ENCODE peak calls at places on chromosomes 2 and 18, in seven cellular contexts. Q, C, E, H, V, T and X are unnamed samples.

GRCh38 chr18:45874501-45875184 is 49.2 kb downstream of the SIGLEC15 start:
- DNase-seq in H (no peak), E (peak; percentile 37), C (no peak), Q (no peak), T (no peak), V (no peak), X (no peak)

GRCh38 chr2:240663791-240664190 is 18.9 kb downstream of the AQP12B start:
- DNase-seq in C (no peak), V (no peak), H (no peak), E (no peak), Q (no peak), T (no peak), X (no peak)

GRCh38 chr2:222904557-222905258 is 43.9 kb downstream of the ACSL3 start:
- DNase-seq in C (no peak), T (no peak), H (no peak), Q (no peak), V (no peak), E (no peak), X (no peak)

GRCh38 chr2:162221064-162221463 is 22.2 kb downstream of the FAP start:
- DNase-seq in C (peak; percentile 69), V (peak; percentile 65), E (peak; percentile 42), T (peak; percentile 60), Q (peak; percentile 74), H (no peak), X (peak; percentile 63)

GRCh38 chr2:168773719-168774521 is 28.5 kb upstream of the NOSTRIN start:
- DNase-seq in C (peak; percentile 51), Q (peak; percentile 25), T (peak; percentile 58), E (no peak), V (peak; percentile 15), H (no peak), X (peak; percentile 37)

GRCh38 chr2:218091743-218092142 is 22.7 kb downstream of the RUFY4 start:
- DNase-seq in H (no peak), V (no peak), E (no peak), T (no peak), Q (no peak), C (no peak), X (no peak)

GRCh38 chr2:241108271-241109209 is 6.5 kb upstream of the MTERF4 start:
- DNase-seq in H (no peak), V (no peak), C (no peak), T (no peak), Q (no peak), E (no peak), X (no peak)

GRCh38 chr2:202555354-202555753 is 79.4 kb upstream of the FAM117B start:
- DNase-seq in E (no peak), H (no peak), T (no peak), V (no peak), C (no peak), Q (no peak), X (no peak)

GRCh38 chr2:240133401-240133800 is 2.7 kb downstream of the COPS9 start:
- DNase-seq in V (no peak), Q (peak; percentile 9), C (no peak), E (no peak), T (no peak), H (no peak), X (no peak)

GRCh38 chr2:40041983-40042382 is 262.9 kb upstream of the THUMPD2 start:
- DNase-seq in H (no peak), Q (no peak), T (no peak), V (no peak), C (no peak), E (no peak), X (no peak)

GRCh38 chr18:55100817-55101457 is 141.7 kb upstream of the CCDC68 start:
- DNase-seq in Q (no peak), T (no peak), H (no peak), E (no peak), V (peak; percentile 35), C (no peak), X (no peak)

GRCh38 chr18:75230210-75231052 is 19.8 kb downstream of the TSHZ1 start:
- DNase-seq in C (no peak), Q (no peak), T (no peak), V (no peak), H (no peak), E (no peak), X (no peak)

GRCh38 chr2:37343537-37344434 is 644 bp upstream of the QPCT start:
- DNase-seq in V (no peak), Q (no peak), H (no peak), E (no peak), C (no peak), T (no peak), X (peak; percentile 39)

GRCh38 chr2:191165190-191165643 is 14.4 kb upstream of the STAT4 start:
- DNase-seq in T (peak; percentile 58), E (no peak), H (no peak), Q (no peak), V (peak; percentile 41), C (no peak), X (peak; percentile 50)

GRCh38 chr2:149858916-149859634 is 271.5 kb upstream of the MMADHC start:
- DNase-seq in V (no peak), T (no peak), C (no peak), H (no peak), Q (no peak), E (no peak), X (no peak)

GRCh38 chr2:171347591-171348032 is 86.2 kb downstream of the METTL8 start:
- DNase-seq in Q (no peak), V (peak; percentile 64), C (no peak), E (no peak), T (peak; percentile 8), H (no peak), X (no peak)

GRCh38 chr2:40227200-40227599 is 224.7 kb downstream of the SLC8A1 start:
- DNase-seq in E (no peak), V (no peak), T (no peak), Q (no peak), C (no peak), H (no peak), X (no peak)

GRCh38 chr2:154556146-154556545 is 142.3 kb upstream of the KCNJ3 start:
- DNase-seq in T (no peak), Q (no peak), C (no peak), H (no peak), E (no peak), V (no peak), X (no peak)

GRCh38 chr2:238370482-238371372 is 50.4 kb downstream of the TRAF3IP1 start:
- DNase-seq in T (peak; percentile 50), Q (peak; percentile 58), H (no peak), E (peak; percentile 32), V (peak; percentile 36), C (peak; percentile 43), X (peak; percentile 31)

GRCh38 chr2:201931475-201931874 is 102.2 kb upstream of the FZD7 start:
- DNase-seq in C (no peak), V (no peak), H (no peak), Q (no peak), T (no peak), E (no peak), X (no peak)

GRCh38 chr2:73254343-73255006 is 20.4 kb downstream of the CCT7 start:
- DNase-seq in C (no peak), T (no peak), V (peak; percentile 72), H (no peak), E (no peak), Q (no peak), X (no peak)

GRCh38 chr18:63314991-63315662 is 4.4 kb downstream of the BCL2 start:
- DNase-seq in C (no peak), Q (no peak), T (no peak), H (no peak), E (no peak), V (no peak), X (no peak)

GRCh38 chr2:133379159-133379558 is 189.1 kb downstream of the NCKAP5 start:
- DNase-seq in T (no peak), V (no peak), H (no peak), E (no peak), Q (no peak), C (no peak), X (no peak)

GRCh38 chr18:56035546-56035945 is 447.6 kb upstream of the TCF4 start:
- DNase-seq in V (no peak), C (no peak), H (no peak), T (no peak), E (no peak), Q (no peak), X (no peak)

GRCh38 chr2:60313470-60314172 is 239.8 kb downstream of the BCL11A start:
- DNase-seq in C (no peak), H (no peak), E (no peak), Q (no peak), V (no peak), T (no peak), X (no peak)

GRCh38 chr2:8094571-8094970 is 587.3 kb upstream of the ID2 start:
- DNase-seq in V (peak; percentile 79), T (no peak), H (no peak), C (no peak), Q (no peak), E (no peak), X (no peak)
- H3K4me3 ChIP-seq in V (no peak overlapping the region), T (no peak overlapping the region), H (no peak overlapping the region), C (no peak overlapping the region), Q (no peak overlapping the region), E (no peak overlapping the region), X (no peak overlapping the region)

GRCh38 chr2:179556425-179556824 is 291.8 kb upstream of the SESTD1 start:
- DNase-seq in C (no peak), E (no peak), H (no peak), V (peak; percentile 30), T (no peak), Q (no peak), X (peak; percentile 73)
- H3K4me1 ChIP-seq in C (no peaks in the 10 kb centered on the region), E (no peaks in the 10 kb centered on the region), H (no peaks in the 10 kb centered on the region), V (no peaks in the 10 kb centered on the region), T (no peaks in the 10 kb centered on the region), Q (no peaks in the 10 kb centered on the region), X (peaks cover 83% of the 10 kb centered on the region)

DNA sequence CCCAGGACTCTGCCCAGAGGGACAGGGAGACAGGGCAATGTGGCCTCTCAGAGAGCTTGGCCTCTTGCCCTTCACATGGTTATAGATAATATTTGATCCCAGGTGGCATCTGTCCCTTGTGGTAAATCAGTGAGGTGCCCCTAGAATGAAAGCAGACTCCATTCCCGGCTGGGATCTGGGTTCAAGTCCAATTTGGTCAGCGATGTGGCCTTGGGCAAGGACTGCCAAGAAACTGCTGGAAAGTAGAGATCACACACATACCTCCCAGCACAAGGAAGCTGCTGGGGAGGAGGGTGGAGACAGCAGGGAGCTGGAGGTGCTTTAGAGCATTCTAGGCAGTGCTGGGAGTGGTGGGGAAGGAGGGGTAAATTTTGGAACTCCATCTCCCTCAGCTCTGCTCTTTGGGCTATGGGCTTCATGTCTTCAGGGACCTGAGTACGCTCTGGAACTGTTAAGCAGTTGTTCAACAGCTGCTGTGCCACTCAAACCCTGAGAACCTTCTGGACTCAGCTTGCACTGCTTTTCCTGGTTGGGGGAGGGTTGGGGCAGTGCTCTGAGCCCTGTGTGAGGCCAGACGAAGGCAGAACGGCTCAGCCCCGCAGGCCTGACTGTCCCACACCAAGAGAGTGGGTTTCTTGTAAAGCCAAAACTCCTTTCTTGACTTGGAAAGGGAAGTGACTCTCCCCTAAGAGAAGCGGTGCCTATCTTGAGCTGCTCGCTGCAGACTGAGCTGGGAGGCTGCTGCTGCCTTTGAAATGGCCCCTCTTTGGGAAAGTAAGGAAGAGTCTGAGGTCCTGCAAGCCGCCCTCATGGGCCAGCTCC is 23.0 kb downstream of the INPP5D start:
- DNase-seq in T (no peak), V (no peak), Q (no peak), C (no peak), H (no peak), E (no peak), X (no peak)
- H3K4me3 ChIP-seq in T (no peak overlapping the region), V (no peak overlapping the region), Q (no peak overlapping the region), C (no peak overlapping the region), H (no peak overlapping the region), E (peak overlapping the region; percentile 13), X (no peak overlapping the region)

DNA sequence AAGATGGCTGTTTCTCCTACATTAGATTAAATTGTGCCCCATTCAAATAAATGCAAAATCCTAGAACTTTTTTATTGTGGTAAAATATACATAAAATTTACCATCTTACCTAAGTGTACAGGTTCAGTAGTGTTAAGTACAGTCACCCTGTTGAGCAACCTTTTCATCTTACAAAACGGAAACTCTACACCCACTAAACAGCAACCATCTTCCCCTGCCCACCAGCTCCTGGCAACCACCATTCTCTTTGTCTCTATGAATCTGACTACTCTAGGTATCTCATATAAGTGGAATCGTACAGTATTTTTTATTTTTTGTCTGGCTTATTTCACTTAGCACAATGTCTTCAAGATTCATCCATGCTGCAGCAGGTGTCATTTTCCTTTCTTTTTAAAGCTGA is 53.0 kb downstream of the ASXL2 start:
- DNase-seq in E (peak; percentile 14), C (no peak), V (no peak), T (no peak), Q (no peak), H (no peak), X (no peak)
- H3K4me1 ChIP-seq in E (peaks cover 36% of the 10 kb centered on the region), C (no peaks in the 10 kb centered on the region), V (no peaks in the 10 kb centered on the region), T (no peaks in the 10 kb centered on the region), Q (no peaks in the 10 kb centered on the region), H (peaks cover 4% of the 10 kb centered on the region), X (peaks cover 27% of the 10 kb centered on the region)